ENCODE peak calls at places on chromosomes 6 and 20, in four cellular contexts. G, Q, A and X are unnamed samples.

GRCh38 chr6:101851911-101852310 is 458.4 kb downstream of the GRIK2 start:
- DNase-seq in A (no peak), Q (no peak), G (no peak), X (no peak)

GRCh38 chr6:135295085-135295484 is 114.0 kb downstream of the MYB start:
- DNase-seq in A (no peak), G (no peak), Q (no peak), X (no peak)

GRCh38 chr6:89194559-89194958 is 22.6 kb downstream of the GABRR1 start:
- DNase-seq in Q (no peak), G (no peak), A (no peak), X (no peak)

GRCh38 chr6:43128926-43129325 is 42.1 kb upstream of the SRF start:
- DNase-seq in G (no peak), A (no peak), Q (no peak), X (no peak)

GRCh38 chr6:170096191-170096802 is 194.6 kb downstream of the DLL1 start:
- DNase-seq in Q (no peak), A (peak; percentile 2), G (no peak), X (no peak)

GRCh38 chr20:57659131-57659788 is 39.0 kb upstream of the ZBP1 start:
- DNase-seq in A (peak; percentile 9), Q (no peak), G (no peak), X (no peak)

GRCh38 chr6:35183281-35183680 is 30.5 kb upstream of the SCUBE3 start:
- DNase-seq in A (no peak), Q (no peak), G (no peak), X (no peak)

GRCh38 chr6:46491789-46492547 is 719 bp upstream of the RCAN2 start:
- DNase-seq in G (peak; percentile 8), Q (peak; percentile 6), A (peak; percentile 56), X (peak; percentile 14)

GRCh38 chr6:17226269-17226668 is 54.9 kb upstream of the RBM24 start:
- DNase-seq in A (no peak), Q (no peak), G (no peak), X (no peak)

GRCh38 chr6:530425-530824 is 126.5 kb downstream of the HUS1B start:
- DNase-seq in A (no peak), Q (no peak), G (no peak), X (no peak)

GRCh38 chr6:118565317-118565960 is 17.3 kb downstream of the PLN start:
- DNase-seq in A (no peak), G (peak; percentile 17), Q (peak; percentile 36), X (peak; percentile 69)

GRCh38 chr6:136662347-136663237 is 112.4 kb upstream of the MAP7 start:
- DNase-seq in G (no peak), Q (no peak), A (no peak), X (no peak)

DNA sequence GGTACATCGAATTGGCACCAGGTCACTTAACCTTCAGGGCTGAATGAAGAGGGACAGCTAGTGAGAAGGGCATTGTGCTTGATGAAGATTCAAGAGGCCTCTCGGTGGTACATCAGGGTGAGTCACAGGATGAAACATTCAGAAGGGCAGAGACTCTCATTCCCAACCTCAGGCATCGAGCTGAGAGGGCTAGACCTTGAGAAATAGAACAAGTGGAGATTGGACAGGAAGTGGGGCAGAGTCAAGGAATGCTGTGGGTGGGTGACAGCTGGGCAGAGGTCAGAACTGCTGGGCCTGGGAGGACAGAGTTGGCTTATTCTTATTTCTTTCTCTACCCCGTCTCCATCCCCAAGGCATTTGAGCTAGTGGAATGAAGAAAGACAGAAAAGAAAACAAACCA is 126.0 kb downstream of the SCML4 start:
- DNase-seq in A (no peak), Q (no peak), G (no peak), X (no peak)
- TF ChIP-seq NR3C1 in A (no peak), Q (no peak), G (no peak), X (no peak)

GRCh38 chr6:36947570-36948351 is 6.8 kb upstream of the PI16 start:
- DNase-seq in G (peak; percentile 5), Q (no peak), A (peak; percentile 4), X (no peak)
- TF ChIP-seq JUN in G (no peak), Q (no peak), A (no peak), X (no peak)

GRCh38 chr20:23141450-23142161 is 55.5 kb upstream of the CD93 start:
- DNase-seq in A (no peak), G (no peak), Q (peak; percentile 35), X (no peak)

GRCh38 chr20:23142162-23143050 is 56.3 kb upstream of the CD93 start:
- DNase-seq in G (no peak), A (no peak), Q (no peak), X (no peak)

GRCh38 chr20:23143986-23144695 is 58.0 kb upstream of the CD93 start:
- DNase-seq in Q (no peak), A (no peak), G (no peak), X (no peak)

GRCh38 chr20:23144856-23145255 is 58.7 kb upstream of the CD93 start:
- DNase-seq in Q (no peak), G (no peak), A (no peak), X (no peak)

DNA sequence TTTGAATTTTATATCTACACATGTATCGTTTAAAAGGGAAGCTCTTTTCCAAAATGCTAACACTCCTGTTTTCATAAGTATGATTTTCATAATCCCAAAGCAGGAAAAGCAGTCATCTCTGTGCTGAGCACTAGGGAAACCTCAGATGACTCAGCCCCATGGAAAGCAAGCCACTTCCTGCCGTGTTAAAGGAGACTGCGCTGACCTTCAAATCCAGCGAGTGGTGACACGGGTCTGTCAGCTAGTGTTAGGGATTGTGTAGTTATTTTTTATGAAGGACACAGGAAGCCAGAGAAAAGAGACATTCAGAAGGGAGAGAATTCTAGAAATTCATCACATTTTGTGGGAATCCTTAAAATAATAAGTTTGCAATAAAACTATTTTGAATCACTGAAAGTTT is 57.0 kb upstream of the CD93 start:
- DNase-seq in G (peak; percentile 67), Q (peak; percentile 71), A (no peak), X (peak; percentile 66)
- TF ChIP-seq ESRRA in G (peak; percentile 97), Q (peak; percentile 37), A (no peak), X (peak; percentile 86)

DNA sequence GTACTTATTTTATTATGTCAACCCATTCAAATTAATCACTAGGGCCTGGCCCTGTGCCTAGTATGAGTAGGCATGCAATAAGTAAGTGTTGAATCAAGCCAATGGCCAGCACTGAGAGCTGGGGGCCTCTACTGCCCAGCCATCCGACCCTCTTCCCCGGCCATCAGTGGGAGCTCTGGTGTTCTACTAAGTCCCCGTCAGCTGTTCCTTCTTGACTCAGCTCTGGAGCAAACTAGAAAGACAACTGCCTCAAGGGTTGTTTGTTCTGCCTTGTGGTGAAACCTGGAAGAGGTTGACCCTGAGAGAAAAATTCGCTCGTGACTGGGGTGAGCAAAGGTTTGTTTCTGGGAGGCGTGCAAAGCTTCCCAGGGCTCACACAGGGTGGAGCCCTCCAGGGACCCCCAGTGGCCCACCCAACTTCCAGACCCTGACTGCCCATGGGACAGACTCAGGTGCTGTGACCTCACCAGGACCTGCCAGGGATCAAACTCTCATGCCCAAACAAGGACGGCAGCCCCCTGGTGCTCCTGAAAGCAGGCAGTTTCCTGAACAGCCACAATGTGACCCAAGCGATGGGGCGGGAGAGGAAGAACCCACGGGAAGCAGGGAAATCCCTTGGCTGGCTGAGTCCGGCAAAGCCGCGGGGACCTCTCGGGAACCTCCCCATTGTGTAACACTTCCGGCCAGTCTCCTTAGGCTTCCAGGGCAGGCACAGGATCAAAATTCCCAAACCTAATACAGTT is 50.4 kb downstream of the BANF2 start:
- DNase-seq in G (no peak), Q (peak; percentile 52), A (no peak), X (no peak)
- TF ChIP-seq NR3C1 in G (no peak), Q (no peak), A (no peak), X (no peak)

DNA sequence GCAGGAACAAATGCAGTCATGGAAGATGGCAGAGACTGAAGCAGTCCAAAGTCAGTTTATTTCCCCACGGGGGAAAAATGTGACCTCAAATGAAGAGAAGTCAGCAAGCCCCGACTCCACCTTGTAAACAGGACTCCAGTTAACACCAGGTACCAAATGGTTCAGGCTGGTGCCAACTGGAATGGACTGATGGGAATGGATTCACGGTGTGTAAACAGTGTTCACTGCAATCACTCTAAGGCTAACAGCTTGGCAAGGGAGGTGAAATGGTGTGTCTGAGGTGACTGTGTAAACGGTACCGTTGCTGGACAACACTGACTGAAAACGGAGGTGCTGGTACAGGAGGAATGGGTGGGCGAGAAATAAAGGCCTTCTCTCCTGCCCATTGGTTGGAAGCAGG is 12.0 kb downstream of the PLAGL2 start:
- DNase-seq in Q (no peak), G (no peak), A (no peak), X (no peak)
- TF ChIP-seq JUN in Q (no peak), G (no peak), A (no peak), X (no peak)

GRCh38 chr6:80457044-80457933 is 350.8 kb downstream of the BCKDHB start:
- DNase-seq in A (no peak), G (no peak), Q (no peak), X (no peak)

GRCh38 chr6:80454661-80455365 is 348.3 kb downstream of the BCKDHB start:
- DNase-seq in A (no peak), G (no peak), Q (no peak), X (no peak)

GRCh38 chr6:80449756-80450155 is 343.3 kb downstream of the BCKDHB start:
- DNase-seq in G (no peak), A (no peak), Q (no peak), X (no peak)

DNA sequence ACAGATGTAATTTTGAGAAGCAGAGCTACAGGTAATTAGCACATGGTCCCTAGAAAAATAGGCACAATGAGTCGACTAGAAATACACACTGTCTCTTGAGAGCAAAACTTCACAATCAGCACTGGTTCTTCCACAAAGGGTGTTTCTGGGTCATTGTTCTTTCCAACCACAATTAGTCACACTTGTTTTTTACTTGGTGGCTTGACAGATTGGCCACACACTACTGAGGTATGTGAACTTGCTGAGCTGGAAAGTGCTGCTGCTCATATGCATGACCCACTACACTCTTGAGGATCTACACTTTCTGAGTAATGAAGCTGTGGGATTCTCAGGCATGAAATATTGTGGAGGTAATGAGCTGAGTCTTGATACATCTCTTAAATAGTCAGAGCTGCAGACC is 347.7 kb downstream of the BCKDHB start:
- DNase-seq in G (no peak), A (no peak), Q (no peak), X (no peak)
- TF ChIP-seq ESRRA in G (no peak), A (no peak), Q (no peak), X (no peak)

GRCh38 chr20:62063981-62064787 is 1.5 kb downstream of the TAF4 start:
- DNase-seq in G (no peak), A (peak; percentile 48), Q (peak; percentile 64), X (no peak)
- TF ChIP-seq NR3C1 in G (no peak), A (no peak), Q (no peak), X (no peak)